ENCODE peak calls at places on chromosomes 3 and 15, in four cellular contexts. L is GM23248; X is mesothelial cell of epicardium; V is activated CD4-positive, CD25-positive, alpha-beta regulatory T cell. T is an unnamed sample.

GRCh38 chr3:23987376-23987775 is 42.3 kb downstream of the NR1D2 start:
- DNase-seq in L (no peak), X (no peak), V (no peak), T (no peak)

GRCh38 chr15:77342767-77343166 is 77.1 kb downstream of the PEAK1 start:
- DNase-seq in L (no peak), X (no peak), V (no peak), T (no peak)

GRCh38 chr15:65286704-65287514 is at the start of gene PARP16:
- DNase-seq in L (peak), X (peak), V (peak), T (peak)

GRCh38 chr3:129558772-129559564 is 16.0 kb downstream of the H1-8 start:
- DNase-seq in L (peak), X (no peak), V (no peak), T (no peak)

GRCh38 chr3:198079771-198080520 is 119.9 kb downstream of the LMLN start:
- DNase-seq in L (peak), X (no peak), V (no peak), T (no peak)

GRCh38 chr3:46097691-46098241 is 70.5 kb upstream of the XCR1 start:
- DNase-seq in L (peak), X (no peak), V (peak), T (no peak)

GRCh38 chr3:156161172-156161571 is 40.8 kb downstream of the KCNAB1 start:
- DNase-seq in L (no peak), X (no peak), V (no peak), T (no peak)

GRCh38 chr15:63070681-63071129 is 28.2 kb downstream of the TPM1 start:
- DNase-seq in L (peak), X (no peak), V (no peak), T (no peak)

GRCh38 chr15:83491486-83491885 is 44.3 kb downstream of the SH3GL3 start:
- DNase-seq in L (no peak), X (no peak), V (no peak), T (no peak)

GRCh38 chr15:77840962-77841361 is 208.2 kb upstream of the LINGO1 start:
- DNase-seq in L (peak), X (no peak), V (no peak), T (no peak)

GRCh38 chr15:36468746-36469145 is 110.7 kb upstream of the CDIN1 start:
- DNase-seq in L (peak), X (no peak), V (no peak), T (no peak)

GRCh38 chr3:27880969-27881892 is 159.1 kb upstream of the EOMES start:
- DNase-seq in L (no peak), X (no peak), V (no peak), T (no peak)

GRCh38 chr15:37094542-37095196 is 5.7 kb downstream of the MEIS2 start:
- DNase-seq in L (peak), X (no peak), V (no peak), T (no peak)

GRCh38 chr15:40155270-40155910 is 5.5 kb upstream of the BUB1B start:
- DNase-seq in L (no peak), X (peak), V (no peak), T (no peak)

T was measured in GOT3.